ENCODE peak calls at places on chromosomes 4 and X, in five cellular contexts. C is SK-N-SH, Z is H1, S is HepG2, L is HCT116. Y is an unnamed sample.

GRCh38 chr4:22514431-22514830 is 1.4 kb downstream of the ADGRA3 start:
- DNase-seq in C (no peak), Z (no peak), S (no peak), L (no peak), Y (no peak)

GRCh38 chr4:75817901-75818300 is 84.4 kb downstream of the PPEF2 start:
- DNase-seq in C (no peak), Z (no peak), S (no peak), L (no peak), Y (no peak)

GRCh38 chrX:120334603-120335002 is 23.3 kb upstream of the TMEM255A start:
- DNase-seq in C (no peak), Z (no peak), S (no peak), L (no peak), Y (no peak)

GRCh38 chrX:15349046-15349445 is 13.7 kb upstream of the PIGA start:
- DNase-seq in C (peak), Z (no peak), S (peak), L (peak), Y (peak)

GRCh38 chr4:167428172-167428571 is 193.9 kb upstream of the SPOCK3 start:
- DNase-seq in C (no peak), Z (no peak), S (no peak), L (peak), Y (no peak)

GRCh38 chrX:53631156-53631555 is 55.4 kb downstream of the HUWE1 start:
- DNase-seq in C (no peak), Z (no peak), S (no peak), L (no peak), Y (no peak)

GRCh38 chr4:40606239-40606767 is 23.4 kb downstream of the RBM47 start:
- DNase-seq in C (no peak), Z (no peak), S (no peak), L (no peak), Y (no peak)

GRCh38 chrX:53442322-53442631 is 8.1 kb upstream of the HSD17B10 start:
- DNase-seq in C (no peak), Z (no peak), S (no peak), L (no peak), Y (no peak)

GRCh38 chr4:531076-531475 is 32.1 kb downstream of the PIGG start:
- DNase-seq in C (no peak), Z (no peak), S (no peak), L (no peak), Y (no peak)

GRCh38 chrX:149572743-149573142 is 14.5 kb downstream of the MAGEA9B start:
- DNase-seq in C (no peak), Z (no peak), S (no peak), L (no peak), Y (no peak)

GRCh38 chr4:27048350-27049100 is 187.9 kb downstream of the STIM2 start:
- DNase-seq in C (peak), Z (no peak), S (no peak), L (peak), Y (no peak)

GRCh38 chr4:10639100-10639499 is 45.5 kb downstream of the CLNK start:
- DNase-seq in C (no peak), Z (no peak), S (no peak), L (no peak), Y (peak)

GRCh38 chr4:52823478-52824092 is 38.5 kb upstream of the RASL11B start:
- DNase-seq in C (no peak), Z (no peak), S (no peak), L (peak), Y (no peak)

GRCh38 chrX:14344172-14344940 is 185.0 kb upstream of the GLRA2 start:
- DNase-seq in C (no peak), Z (no peak), S (no peak), L (no peak), Y (no peak)

GRCh38 chr4:176561368-176561767 is 231.4 kb downstream of the VEGFC start:
- DNase-seq in C (no peak), Z (no peak), S (no peak), L (no peak), Y (no peak)

GRCh38 chrX:120380699-120381098 is 18.8 kb downstream of the ATP1B4 start:
- DNase-seq in C (no peak), Z (no peak), S (peak), L (peak), Y (no peak)

GRCh38 chr4:155972098-155972497 is 18.4 kb upstream of the CTSO start:
- DNase-seq in C (no peak), Z (no peak), S (no peak), L (peak), Y (no peak)

GRCh38 chrX:56232221-56233082 is at the start of gene KLF8:
- DNase-seq in C (no peak), Z (no peak), S (no peak), L (peak), Y (peak)

GRCh38 chr4:4794421-4794820 is 65.0 kb upstream of the MSX1 start:
- DNase-seq in C (no peak), Z (no peak), S (no peak), L (no peak), Y (no peak)

GRCh38 chrX:134572816-134573682 is 85.2 kb downstream of the PLAC1 start:
- DNase-seq in C (no peak), Z (no peak), S (no peak), L (peak), Y (no peak)

GRCh38 chrX:118183606-118184005 is 67.0 kb upstream of the KLHL13 start:
- DNase-seq in C (no peak), Z (no peak), S (no peak), L (no peak), Y (no peak)

GRCh38 chrX:26783512-26784225 is 567.7 kb downstream of the MAGEB5 start:
- DNase-seq in C (peak), Z (peak), S (peak), L (peak), Y (peak)

GRCh38 chrX:148609766-148610698 is 109.6 kb downstream of the AFF2 start:
- DNase-seq in C (no peak), Z (peak), S (no peak), L (no peak), Y (peak)

GRCh38 chr4:40299704-40300336 is 35.3 kb upstream of the CHRNA9 start:
- DNase-seq in C (no peak), Z (no peak), S (no peak), L (no peak), Y (no peak)

GRCh38 chr4:124386163-124386562 is 326.4 kb downstream of the ANKRD50 start:
- DNase-seq in C (no peak), Z (no peak), S (no peak), L (no peak), Y (no peak)

GRCh38 chrX:24876782-24877315 is 138.9 kb downstream of the ARX start:
- DNase-seq in C (no peak), Z (no peak), S (no peak), L (no peak), Y (no peak)

GRCh38 chr4:108172780-108173598 is 4.3 kb upstream of the LEF1 start:
- DNase-seq in C (peak), Z (no peak), S (peak), L (no peak), Y (no peak)

GRCh38 chrX:24341795-24342194 is 18.6 kb upstream of the SUPT20HL1 start:
- DNase-seq in C (no peak), Z (no peak), S (no peak), L (no peak), Y (no peak)

GRCh38 chr4:25133132-25133531 is 27.1 kb downstream of the SEPSECS start:
- DNase-seq in C (no peak), Z (no peak), S (peak), L (no peak), Y (no peak)

GRCh38 chr4:22091906-22092305 is 143.3 kb upstream of the KCNIP4 start:
- DNase-seq in C (no peak), Z (no peak), S (no peak), L (no peak), Y (no peak)

GRCh38 chr4:163611784-163612445 is 117.4 kb downstream of the TMA16 start:
- DNase-seq in C (no peak), Z (no peak), S (no peak), L (no peak), Y (no peak)

GRCh38 chr4:163613375-163613774 is 118.9 kb downstream of the TMA16 start:
- DNase-seq in C (no peak), Z (no peak), S (no peak), L (no peak), Y (no peak)

GRCh38 chr4:163614866-163615265 is 120.4 kb downstream of the TMA16 start:
- DNase-seq in C (no peak), Z (no peak), S (no peak), L (no peak), Y (peak)

GRCh38 chr4:163611172-163611571 is 116.7 kb downstream of the TMA16 start:
- DNase-seq in C (no peak), Z (no peak), S (no peak), L (no peak), Y (no peak)

DNA sequence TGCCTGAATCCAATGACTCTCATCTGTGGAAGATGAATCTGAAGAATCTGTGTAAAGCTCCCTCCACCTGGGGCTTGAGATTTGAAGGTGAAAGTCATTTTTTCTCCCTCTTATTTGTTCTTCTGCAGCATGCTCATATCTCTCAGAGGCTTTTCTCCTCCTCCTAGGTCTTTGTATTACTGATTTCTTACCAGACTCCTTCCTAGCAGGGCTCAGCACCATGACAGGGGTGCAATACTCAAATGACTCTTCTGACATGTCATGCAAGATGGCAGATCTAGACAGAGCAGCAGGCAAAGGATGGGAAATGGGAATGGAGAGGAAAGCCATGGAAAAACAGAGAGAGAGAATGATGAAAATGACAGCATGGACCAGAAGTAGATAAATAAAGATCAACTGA is 118.3 kb downstream of the TMA16 start:
- DNase-seq in C (no peak), Z (no peak), S (no peak), L (no peak), Y (no peak)
- H3K4me3 ChIP-seq in C (no peak), Z (no peak), S (no peak), L (no peak), Y (no peak)

GRCh38 chrX:130626521-130626920 is 224.7 kb downstream of the RBMX2 start:
- DNase-seq in C (no peak), Z (no peak), S (no peak), L (no peak), Y (no peak)
- TF ChIP-seq YY1 in C (no peak), Z (no peak), S (no peak), L (no peak), Y (no peak)

GRCh38 chrX:20529711-20530110 is 263.0 kb upstream of the RPS6KA3 start:
- DNase-seq in C (no peak), Z (no peak), S (no peak), L (no peak), Y (no peak)

GRCh38 chrX:20529301-20529700 is 262.6 kb upstream of the RPS6KA3 start:
- DNase-seq in C (no peak), Z (no peak), S (no peak), L (no peak), Y (no peak)

GRCh38 chrX:20527458-20528099 is 260.9 kb upstream of the RPS6KA3 start:
- DNase-seq in C (peak), Z (no peak), S (peak), L (no peak), Y (no peak)

GRCh38 chrX:20531667-20532066 is 265.0 kb upstream of the RPS6KA3 start:
- DNase-seq in C (no peak), Z (no peak), S (no peak), L (no peak), Y (no peak)

DNA sequence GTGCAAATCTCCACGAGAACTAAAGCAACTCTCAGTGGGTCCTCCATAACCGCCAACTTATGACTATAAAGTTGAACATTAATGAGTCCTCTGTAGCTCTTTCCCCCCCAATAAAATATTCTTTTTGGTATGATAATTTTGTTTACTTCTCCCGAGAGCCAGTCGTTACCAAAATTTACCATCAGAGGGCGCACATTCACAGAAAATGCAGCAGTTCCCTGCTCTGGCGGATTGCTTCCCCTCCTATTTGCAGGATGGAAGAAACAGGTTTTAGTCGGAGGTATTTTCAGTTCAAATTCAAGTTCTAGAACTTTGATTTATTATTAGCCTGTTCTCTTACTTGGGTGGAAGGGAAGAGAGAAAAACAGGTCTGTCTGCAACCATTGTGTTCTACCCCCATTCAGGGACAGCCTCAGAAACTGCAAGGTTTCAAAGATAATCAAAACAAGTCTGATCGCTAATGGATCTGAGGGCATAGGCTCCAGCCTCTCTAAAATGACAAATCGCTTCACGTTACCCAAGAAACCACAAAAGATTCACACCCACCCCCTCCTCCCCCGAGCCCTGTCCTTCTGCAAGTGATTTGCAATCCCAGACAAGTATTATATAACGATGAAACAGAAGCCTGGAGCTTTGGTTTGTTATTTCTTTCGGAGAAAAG is 263.7 kb upstream of the RPS6KA3 start:
- DNase-seq in C (peak), Z (no peak), S (peak), L (peak), Y (peak)
- H3K4me3 ChIP-seq in C (peak), Z (no peak), S (peak), L (no peak), Y (no peak)

GRCh38 chr4:183390374-183390773 is 54.1 kb upstream of the CDKN2AIP start:
- DNase-seq in C (no peak), Z (no peak), S (no peak), L (no peak), Y (no peak)
- TF ChIP-seq YY1 in C (no peak), Z (no peak), S (no peak), L (no peak), Y (no peak)

GRCh38 chr4:36283912-36284465 is 2.6 kb downstream of the DTHD1 start:
- DNase-seq in C (no peak), Z (no peak), S (no peak), L (no peak), Y (no peak)
- H3K4me3 ChIP-seq in C (no peak), Z (no peak), S (no peak), L (no peak), Y (no peak)

DNA sequence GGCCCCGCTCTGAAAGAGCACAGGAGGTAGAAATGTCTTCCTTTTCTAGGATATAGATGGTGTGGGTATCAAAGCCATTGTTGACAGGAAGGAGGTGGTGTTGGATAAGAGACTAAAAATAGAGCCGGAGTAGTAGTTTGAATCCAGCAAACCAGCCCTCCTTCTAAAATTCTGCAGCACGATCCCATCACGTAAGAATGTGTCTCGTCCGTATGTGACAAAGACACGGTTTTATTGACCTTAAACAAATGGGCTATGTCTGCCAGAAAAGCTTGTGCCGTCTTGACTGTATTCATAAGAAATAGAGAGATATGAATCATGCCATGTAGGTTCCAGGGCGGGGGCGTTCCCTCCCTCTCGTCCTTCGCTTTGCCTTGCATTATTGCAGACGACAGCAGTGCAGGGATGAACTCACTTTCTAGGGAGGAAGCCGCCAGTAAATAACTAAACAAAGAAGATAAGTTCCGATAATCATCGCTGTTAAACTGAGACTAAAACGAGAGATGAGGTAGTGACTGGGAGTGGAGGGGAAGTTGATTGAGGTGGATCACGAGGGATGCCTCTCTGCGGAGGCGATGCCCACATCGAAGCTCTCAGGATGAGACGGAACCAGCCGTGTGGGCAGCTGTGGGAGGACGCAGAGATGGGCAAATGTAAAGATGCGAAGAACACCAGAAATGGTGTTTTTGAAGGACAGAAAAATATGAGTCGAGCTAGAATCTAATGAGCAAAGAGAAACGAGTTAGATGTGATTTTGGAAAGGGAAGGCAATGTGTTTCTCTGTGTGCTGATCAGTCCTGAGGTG is 3.4 kb downstream of the TENM3 start:
- DNase-seq in C (no peak), Z (no peak), S (no peak), L (no peak), Y (no peak)
- TF ChIP-seq YY1 in C (no peak), Z (no peak), S (no peak), L (no peak), Y (no peak)